ENCODE peak calls at places on chromosomes 7 and 10, in five cellular contexts. Q is WERI-Rb-1, H is IMR-90, P is spleen, U is suprapubic skin. Z is an unnamed sample.

GRCh38 chr10:129382401-129382800 is 84.6 kb upstream of the MGMT start:
- DNase-seq in P (no peak), U (no peak), Q (no peak), H (no peak), Z (no peak)

GRCh38 chr10:3118621-3119020 is 51.3 kb downstream of the PFKP start:
- DNase-seq in U (no peak), H (no peak), Q (no peak), P (no peak), Z (no peak)

GRCh38 chr10:22365233-22365632 is 19.9 kb downstream of the SPAG6 start:
- DNase-seq in H (no peak), U (no peak), Q (no peak), P (no peak), Z (no peak)

GRCh38 chr7:20783131-20783715 is 3.5 kb downstream of the SP8 start:
- DNase-seq in U (no peak), P (no peak), Q (no peak), H (no peak), Z (no peak)

GRCh38 chr7:134660961-134661376 is 14.3 kb downstream of the BPGM start:
- DNase-seq in H (peak), Q (no peak), U (no peak), P (no peak), Z (peak)

GRCh38 chr7:28714452-28715120 is 243.5 kb downstream of the TRIL start:
- DNase-seq in H (no peak), Q (no peak), U (no peak), P (no peak), Z (no peak)

GRCh38 chr7:101216001-101216859 is 1.2 kb downstream of the PLOD3 start:
- DNase-seq in U (no peak), P (no peak), H (peak), Q (no peak), Z (no peak)

GRCh38 chr10:95925033-95925432 is 17.3 kb downstream of the CC2D2B start:
- DNase-seq in Q (no peak), U (no peak), P (no peak), H (no peak), Z (no peak)

GRCh38 chr10:102669206-102670064 is 25.2 kb downstream of the TRIM8 start:
- DNase-seq in U (no peak), H (peak), Q (no peak), P (no peak), Z (peak)

GRCh38 chr10:124254519-124254918 is 161.1 kb upstream of the CHST15 start:
- DNase-seq in H (no peak), P (peak), Q (no peak), U (no peak), Z (no peak)

GRCh38 chr10:124734311-124735166 is 9.6 kb downstream of the FAM53B start:
- DNase-seq in Q (no peak), H (no peak), U (no peak), P (peak), Z (no peak)

GRCh38 chr10:96695366-96695765 is 24.9 kb downstream of the PIK3AP1 start:
- DNase-seq in H (peak), P (no peak), Q (no peak), U (no peak), Z (no peak)

GRCh38 chr10:68238371-68238770 is 6.5 kb upstream of the ATOH7 start:
- DNase-seq in P (no peak), U (no peak), H (no peak), Q (no peak), Z (no peak)

GRCh38 chr10:122060250-122060649 is 71.3 kb downstream of the TACC2 start:
- DNase-seq in H (peak), Q (no peak), U (no peak), P (no peak), Z (peak)

DNA sequence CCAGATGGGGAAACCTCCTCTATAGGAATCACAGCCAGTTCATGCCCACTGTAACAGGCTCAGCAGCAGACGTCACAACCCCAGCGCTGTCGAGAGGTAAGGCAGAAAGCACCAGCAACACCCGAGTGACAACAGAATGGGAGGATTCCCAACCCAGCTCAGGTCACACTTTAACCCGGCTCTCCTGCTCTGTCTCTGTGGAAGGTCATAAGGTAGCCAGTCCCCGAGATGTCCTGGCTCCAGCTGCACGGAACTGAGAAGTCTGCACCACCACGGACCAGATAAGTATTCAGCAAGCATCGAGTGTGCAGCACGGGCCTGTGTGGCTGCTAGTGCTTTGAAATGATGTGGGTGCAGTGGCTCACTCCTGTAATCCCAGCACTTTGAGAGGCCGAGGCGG is 236.7 kb upstream of the TCERG1L start:
- DNase-seq in Q (no peak), U (no peak), H (no peak), P (no peak), Z (no peak)
- TF ChIP-seq CTCF in Q (no peak), U (no peak), H (no peak), P (no peak), Z (no peak)

GRCh38 chr10:56823849-56824248 is 462.8 kb upstream of the ZWINT start:
- DNase-seq in U (no peak), Q (peak), P (no peak), H (no peak), Z (no peak)
- TF ChIP-seq CTCF in U (no peak), Q (peak), P (no peak), H (peak), Z (peak)

GRCh38 chr10:117161386-117162033 is 23.4 kb upstream of the VAX1 start:
- DNase-seq in P (no peak), U (no peak), H (no peak), Q (no peak), Z (no peak)
- TF ChIP-seq CTCF in P (no peak), U (no peak), H (no peak), Q (no peak), Z (no peak)

GRCh38 chr7:100174582-100174981 is 2.6 kb downstream of the GPC2 start:
- DNase-seq in Q (no peak), P (peak), U (peak), H (no peak), Z (no peak)

GRCh38 chr7:100176096-100176835 is 915 bp downstream of the GPC2 start:
- DNase-seq in U (peak), P (peak), Q (no peak), H (no peak), Z (no peak)

GRCh38 chr7:100171840-100172239 is 3.4 kb upstream of the GAL3ST4 start:
- DNase-seq in H (no peak), U (peak), P (peak), Q (no peak), Z (no peak)

GRCh38 chr7:100175296-100175935 is 1.8 kb downstream of the GPC2 start:
- DNase-seq in U (peak), P (peak), Q (no peak), H (no peak), Z (no peak)

GRCh38 chr7:100173806-100174495 is 3.2 kb downstream of the GPC2 start:
- DNase-seq in U (peak), Q (no peak), P (peak), H (no peak), Z (no peak)
- TF ChIP-seq CTCF in U (no peak), Q (no peak), P (no peak), H (no peak), Z (no peak)

DNA sequence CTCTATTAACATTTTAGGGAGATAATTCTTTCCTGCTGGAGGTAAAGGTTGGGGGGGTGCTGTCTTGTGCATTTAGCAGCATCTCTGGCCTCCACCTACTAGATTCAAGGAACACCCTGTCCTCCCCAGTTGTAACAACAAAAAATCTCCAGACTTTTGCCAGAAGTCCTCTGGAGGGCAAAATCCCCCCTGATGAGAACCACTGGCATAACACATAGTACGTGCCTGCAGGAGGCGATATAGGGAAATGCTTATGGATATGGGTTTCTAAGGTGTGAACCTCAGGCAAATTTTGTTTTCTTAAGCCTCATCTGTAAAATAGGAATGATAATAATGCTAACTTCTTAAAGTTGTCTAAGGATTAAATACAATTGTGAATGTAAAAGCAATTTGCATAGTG is 2.9 kb upstream of the OSBPL3 start:
- DNase-seq in H (no peak), U (no peak), Q (peak), P (no peak), Z (no peak)
- TF ChIP-seq CTCF in H (peak), U (no peak), Q (peak), P (no peak), Z (peak)

GRCh38 chr7:156554488-156554887 is 86.1 kb upstream of the RNF32 start:
- DNase-seq in H (no peak), P (no peak), Q (no peak), U (no peak), Z (no peak)
- TF ChIP-seq CTCF in H (no peak), P (no peak), Q (no peak), U (no peak), Z (no peak)

GRCh38 chr7:7817748-7818147 is 99.3 kb upstream of the RPA3 start:
- DNase-seq in U (no peak), H (no peak), Q (no peak), P (no peak), Z (no peak)

GRCh38 chr7:7816816-7817536 is 98.6 kb upstream of the RPA3 start:
- DNase-seq in H (no peak), U (no peak), P (no peak), Q (no peak), Z (no peak)

GRCh38 chr7:7815395-7815794 is 97.0 kb upstream of the RPA3 start:
- DNase-seq in P (no peak), U (no peak), H (no peak), Q (no peak), Z (no peak)

GRCh38 chr7:7819442-7820247 is 101.2 kb upstream of the RPA3 start:
- DNase-seq in Q (no peak), P (no peak), H (no peak), U (no peak), Z (no peak)

DNA sequence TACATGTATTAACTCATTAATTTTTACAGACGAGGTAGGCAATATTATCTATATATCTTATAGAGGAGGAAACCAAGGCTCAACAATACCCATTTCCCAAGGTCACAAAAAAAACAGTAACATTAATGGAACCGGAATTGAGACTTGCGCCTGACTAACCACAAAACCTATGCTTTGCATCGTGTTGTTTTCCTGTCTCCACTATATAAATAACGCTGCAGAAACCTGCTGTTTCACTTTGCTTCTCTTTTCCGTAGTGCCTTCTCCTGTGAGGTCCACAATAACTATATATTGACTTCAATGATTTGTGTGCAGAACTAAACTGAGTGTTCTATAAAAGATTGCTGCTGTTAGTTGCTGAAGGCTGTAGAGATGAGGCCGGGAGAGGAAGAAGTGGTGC is 97.7 kb upstream of the RPA3 start:
- DNase-seq in U (no peak), H (no peak), P (no peak), Q (no peak), Z (no peak)
- TF ChIP-seq CTCF in U (no peak), H (no peak), P (no peak), Q (no peak), Z (no peak)

GRCh38 chr7:91046322-91047088 is 217.7 kb upstream of the FZD1 start:
- DNase-seq in U (no peak), Q (no peak), P (no peak), H (peak), Z (no peak)
- TF ChIP-seq CTCF in U (no peak), Q (no peak), P (no peak), H (peak), Z (peak)

DNA sequence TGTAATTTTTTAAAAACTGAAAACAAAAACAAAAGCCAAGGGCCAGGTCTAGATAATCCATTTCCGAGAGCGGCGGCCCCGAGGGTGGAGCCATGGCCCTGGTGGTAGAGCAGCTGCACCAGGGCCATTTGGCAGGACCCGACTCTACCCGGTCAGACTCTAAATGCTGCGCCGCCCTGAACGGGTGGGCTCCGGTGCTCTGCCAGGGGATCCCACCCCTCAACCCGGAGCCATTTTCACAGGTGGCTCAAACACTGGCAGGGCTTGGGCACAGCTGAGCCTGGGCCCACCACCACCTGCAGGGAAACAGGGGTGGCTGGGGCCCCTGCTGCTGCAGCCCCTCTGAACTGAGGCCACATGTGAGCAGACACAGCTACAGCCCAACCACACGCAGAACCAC is 56.9 kb downstream of the DPYSL4 start:
- DNase-seq in P (no peak), H (no peak), Q (no peak), U (no peak), Z (no peak)
- TF ChIP-seq CTCF in P (no peak), H (no peak), Q (no peak), U (no peak), Z (no peak)

Z was measured in HFFc6.